ENCODE peak calls at places on chromosomes 11 and 22, in seven cellular contexts. F is neural progenitor cell, V is cardiac muscle cell, Z is cardiac fibroblast, B is A549, D is body of pancreas, U is hepatocyte. I is an unnamed sample.

GRCh38 chr22:30007361-30007760 is 72.9 kb upstream of the HORMAD2 start:
- DNase-seq in U (no peak), V (no peak), B (no peak), D (no peak), Z (no peak), F (no peak), I (no peak)

GRCh38 chr11:70942593-70942992 is 309.8 kb downstream of the SHANK2 start:
- DNase-seq in F (no peak), V (no peak), D (no peak), B (no peak), U (no peak), Z (peak; percentile 16), I (peak; percentile 40)

GRCh38 chr11:86211619-86212018 is 32.9 kb upstream of the EED start:
- DNase-seq in F (no peak), B (no peak), D (no peak), Z (no peak), V (no peak), U (no peak), I (no peak)

GRCh38 chr11:16841984-16842383 is 103.5 kb downstream of the C11orf58 start:
- DNase-seq in V (no peak), U (no peak), Z (no peak), F (no peak), B (no peak), D (no peak), I (peak; percentile 10)

GRCh38 chr22:49738006-49738405 is 89.7 kb downstream of the BRD1 start:
- DNase-seq in U (no peak), Z (no peak), B (no peak), F (no peak), V (no peak), D (no peak), I (no peak)

GRCh38 chr22:40477683-40478348 is 107.4 kb downstream of the SGSM3 start:
- DNase-seq in F (no peak), V (no peak), D (no peak), B (no peak), Z (no peak), U (no peak), I (no peak)

GRCh38 chr11:130995266-130995665 is 79.0 kb upstream of the SNX19 start:
- DNase-seq in Z (no peak), V (no peak), D (no peak), B (no peak), U (no peak), F (no peak), I (no peak)

GRCh38 chr11:65637794-65638317 is at the start of gene SIPA1:
- DNase-seq in F (peak; percentile 95), U (peak; percentile 90), Z (peak; percentile 91), D (peak; percentile 77), V (peak; percentile 89), B (peak; percentile 58), I (peak; percentile 92)

GRCh38 chr11:78208257-78209165 is 19.8 kb downstream of the USP35 start:
- DNase-seq in V (no peak), F (no peak), U (no peak), Z (peak; percentile 22), D (no peak), B (no peak), I (no peak)

GRCh38 chr11:66317766-66318575 is 1.1 kb upstream of the CD248 start:
- DNase-seq in B (no peak), D (peak; percentile 31), F (peak; percentile 51), U (peak; percentile 82), V (no peak), Z (peak; percentile 95), I (peak; percentile 57)

GRCh38 chr11:27812341-27812740 is 112.1 kb upstream of the BDNF start:
- DNase-seq in U (no peak), D (no peak), V (no peak), F (no peak), B (no peak), Z (no peak), I (peak; percentile 79)

GRCh38 chr11:35794850-35795249 is 132.3 kb downstream of the TRIM44 start:
- DNase-seq in D (no peak), U (no peak), Z (peak; percentile 55), B (no peak), V (no peak), F (no peak), I (no peak)

GRCh38 chr11:78313181-78313788 is 104.3 kb downstream of the GAB2 start:
- DNase-seq in F (no peak), D (no peak), U (peak; percentile 31), Z (peak; percentile 90), V (no peak), B (no peak), I (no peak)

DNA sequence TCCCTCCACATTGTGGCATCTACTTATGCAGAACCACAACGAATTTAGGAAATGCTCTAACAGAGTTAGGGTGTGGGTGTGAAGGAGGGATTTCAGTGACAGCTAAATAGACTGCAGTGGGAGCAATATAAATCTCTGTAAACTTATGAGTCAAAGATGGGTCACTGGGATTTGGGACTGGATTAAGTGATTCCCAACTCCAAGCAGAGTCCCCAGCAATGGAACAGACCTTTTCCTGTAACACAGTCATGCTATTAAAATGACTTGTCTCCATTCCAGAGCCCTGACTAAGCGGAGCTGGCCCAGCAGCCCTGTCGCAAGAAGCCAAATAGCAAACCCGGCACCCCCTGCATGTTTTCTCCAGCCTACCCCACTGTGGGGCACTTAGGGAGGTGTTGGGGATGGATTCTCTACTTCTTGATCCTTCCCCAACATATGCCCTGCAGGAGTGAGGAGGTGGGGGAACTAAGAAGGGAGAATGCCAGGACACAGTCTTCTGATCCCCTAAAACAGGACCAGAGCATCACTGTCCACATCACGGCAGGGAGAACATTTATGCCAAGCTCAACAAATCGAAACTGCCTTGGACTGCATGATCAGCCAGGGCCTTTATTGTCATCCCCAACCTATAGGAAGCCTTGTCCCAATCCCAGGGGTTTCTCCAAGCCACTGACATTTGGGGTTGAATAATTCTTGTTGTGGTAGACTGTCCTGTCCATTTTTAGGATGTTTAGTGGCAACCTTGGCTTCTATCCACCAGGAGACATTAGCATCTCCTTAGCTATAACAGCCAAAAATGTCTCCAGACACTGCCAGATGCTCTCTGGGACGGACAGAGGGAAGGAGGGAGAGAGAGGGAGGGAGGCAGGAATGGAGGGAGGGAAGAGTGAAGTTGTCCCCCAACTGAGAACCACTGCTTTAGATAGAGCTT is 36.9 kb downstream of the RPL27A start:
- DNase-seq in U (peak; percentile 70), V (no peak), B (peak; percentile 80), F (no peak), Z (peak; percentile 95), D (no peak), I (no peak)
- H3K4me3 ChIP-seq in U (no peak overlapping the region), V (no peak overlapping the region), B (peak overlapping the region; percentile 12), F (no peak overlapping the region), Z (no peak overlapping the region), D (no peak overlapping the region), I (no peak overlapping the region)

DNA sequence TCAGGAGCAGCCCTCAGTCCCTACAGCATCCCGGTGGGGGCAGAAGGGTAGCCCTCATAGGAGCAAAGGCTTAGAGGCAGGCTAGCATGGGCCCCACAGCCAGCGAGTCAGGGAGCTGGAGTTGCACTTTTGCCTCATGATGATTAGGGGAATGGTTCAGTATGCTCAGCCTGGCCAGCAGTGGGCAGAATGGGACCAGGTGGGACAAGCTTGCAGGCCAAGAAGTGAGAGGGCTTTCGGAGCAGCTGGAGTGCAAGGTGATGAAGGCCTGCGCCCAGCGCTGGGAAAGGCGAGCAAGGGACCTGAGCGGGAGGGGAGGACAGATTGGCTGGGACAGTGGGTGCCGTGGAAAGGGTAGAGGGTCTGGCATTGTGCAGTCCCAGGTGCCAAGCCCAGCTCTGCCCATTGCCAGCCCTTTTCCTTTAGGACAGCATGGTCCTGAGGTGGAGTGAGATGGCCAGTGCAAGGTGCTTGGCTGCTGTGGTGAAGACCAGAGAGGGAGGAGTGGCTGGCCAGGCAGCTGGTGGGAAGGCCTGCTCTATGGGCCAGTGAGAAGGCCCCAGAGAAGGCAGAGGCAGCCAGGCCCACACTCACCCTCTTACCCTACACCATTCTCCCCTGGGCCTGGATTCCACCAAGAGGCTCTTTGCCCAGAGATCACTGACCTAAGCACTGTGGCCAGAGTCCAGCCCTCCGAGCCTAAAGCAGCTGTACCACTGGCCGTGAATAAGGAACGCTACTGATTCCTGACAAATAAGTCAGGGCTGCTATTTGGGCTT is 47.9 kb upstream of the SUSD2 start:
- DNase-seq in F (no peak), Z (peak; percentile 15), V (peak; percentile 50), B (no peak), U (no peak), D (no peak), I (peak; percentile 28)
- TF ChIP-seq CTCF in F (peak; percentile 17), Z (peak; percentile 36), V (peak; percentile 23), B (no peak), U (peak; percentile 27), D (no peak), I (peak; percentile 60)

DNA sequence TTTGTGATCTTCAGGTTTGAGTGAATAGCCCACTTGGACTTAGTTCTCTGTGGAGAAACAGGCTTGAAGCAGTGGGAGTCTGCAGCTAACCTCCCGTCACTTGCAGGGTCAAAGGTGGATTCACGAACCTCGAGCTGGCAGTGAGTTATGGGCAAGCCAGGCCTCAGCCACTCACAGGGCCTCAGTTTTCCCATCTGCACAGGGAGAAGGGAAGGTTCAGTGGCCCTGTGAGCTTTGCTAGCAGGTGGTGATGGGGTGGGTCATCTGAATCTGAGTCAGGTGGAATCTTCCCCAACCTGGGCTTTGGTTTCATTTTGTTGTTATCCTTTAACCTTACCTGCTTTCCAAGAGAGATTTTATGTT is 86.6 kb upstream of the GRIK4 start:
- DNase-seq in B (no peak), Z (no peak), D (no peak), U (peak; percentile 6), V (no peak), F (no peak), I (no peak)
- H3K4me3 ChIP-seq in B (no peak overlapping the region), Z (no peak overlapping the region), D (no peak overlapping the region), U (no peak overlapping the region), V (no peak overlapping the region), F (no peak overlapping the region), I (no peak overlapping the region)

GRCh38 chr11:1555713-1556153 is 16.3 kb downstream of the DUSP8 start:
- DNase-seq in D (no peak), F (no peak), U (no peak), V (no peak), Z (no peak), B (no peak), I (no peak)

GRCh38 chr11:1556278-1557167 is 15.5 kb downstream of the DUSP8 start:
- DNase-seq in Z (no peak), U (no peak), B (no peak), F (no peak), V (no peak), D (no peak), I (no peak)

GRCh38 chr11:1557168-1557884 is 14.7 kb downstream of the DUSP8 start:
- DNase-seq in U (no peak), Z (no peak), V (no peak), D (no peak), B (no peak), F (no peak), I (no peak)

GRCh38 chr11:1554981-1555712 is 16.9 kb downstream of the DUSP8 start:
- DNase-seq in D (no peak), F (no peak), B (no peak), Z (no peak), V (no peak), U (no peak), I (no peak)

DNA sequence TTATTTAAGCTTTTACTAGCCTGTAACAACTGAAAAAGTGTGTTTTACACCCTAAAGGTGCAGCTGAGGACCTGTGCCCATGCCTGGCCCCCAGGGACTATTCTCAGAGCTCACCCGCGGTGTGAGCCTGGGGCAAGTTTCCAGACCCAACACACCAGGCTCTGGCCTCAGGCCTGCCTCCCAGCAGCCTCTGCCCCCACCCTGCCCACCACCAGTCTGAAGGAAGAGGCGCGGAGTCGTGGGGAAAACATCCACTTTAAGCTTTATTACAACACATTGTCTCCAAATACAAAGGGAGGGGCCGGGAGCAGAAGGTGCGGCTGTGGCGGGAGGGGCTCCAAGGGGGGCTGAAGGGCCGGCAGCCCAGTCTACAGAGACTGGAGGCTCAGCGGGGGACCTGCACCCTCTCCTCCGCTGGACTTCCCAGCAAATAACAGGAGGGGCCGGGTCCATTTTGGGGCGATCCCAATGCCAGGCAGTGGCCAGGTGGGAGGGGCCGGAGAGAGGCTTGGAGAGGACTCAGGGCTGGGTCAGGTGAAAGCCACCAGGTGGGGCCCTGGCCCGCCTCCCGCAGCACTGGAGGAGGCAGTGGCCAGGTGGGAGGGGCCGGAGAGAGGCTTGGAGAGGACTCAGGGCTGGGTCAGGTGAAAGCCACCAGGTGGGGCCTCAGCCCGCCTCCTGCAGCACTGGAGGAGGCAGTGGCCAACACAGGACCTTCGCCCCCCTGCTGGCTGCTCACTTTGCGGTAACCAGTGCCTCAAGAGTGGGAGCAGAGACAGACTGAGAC is 18.1 kb downstream of the DUSP8 start:
- DNase-seq in B (no peak), F (no peak), U (peak; percentile 81), Z (no peak), V (no peak), D (peak; percentile 96), I (peak; percentile 38)
- TF ChIP-seq CTCF in B (no peak), F (no peak), U (peak; percentile 27), Z (no peak), V (no peak), D (peak; percentile 94), I (peak; percentile 13)